ENCODE peak calls at places on chromosomes 5 and 9, in seven cellular contexts. One of them, this sample, is unnamed.
A peak's percentile ranks its signal among the peaks of the same experiment; 100 is the strongest.

GRCh38 chr5:152046361-152046760 is 121.7 kb upstream of the GLRA1 start:
- DNase-seq in HepG2: no peak
- DNase-seq in stomach: no peak
- DNase-seq in HCT116: no peak
- DNase-seq in suprapubic skin: no peak
- DNase-seq in spleen: no peak
- DNase-seq in upper lobe of left lung: no peak
- DNase-seq in this sample: no peak

GRCh38 chr9:98983295-98984268 is 39.9 kb downstream of the COL15A1 start:
- DNase-seq in HCT116: no peak
- DNase-seq in stomach: no peak
- DNase-seq in spleen: no peak
- DNase-seq in suprapubic skin: no peak
- DNase-seq in HepG2: no peak
- DNase-seq in upper lobe of left lung: no peak
- DNase-seq in this sample: no peak

GRCh38 chr5:74576941-74577456 is 63.5 kb downstream of the ENC1 start:
- DNase-seq in stomach: no peak
- DNase-seq in upper lobe of left lung: peak; percentile 45
- DNase-seq in spleen: no peak
- DNase-seq in HepG2: no peak
- DNase-seq in suprapubic skin: no peak
- DNase-seq in HCT116: no peak
- DNase-seq in this sample: no peak

GRCh38 chr9:14400658-14400995 is 86.7 kb upstream of the NFIB start:
- DNase-seq in upper lobe of left lung: no peak
- DNase-seq in HepG2: peak; percentile 35
- DNase-seq in spleen: no peak
- DNase-seq in stomach: peak; percentile 31
- DNase-seq in suprapubic skin: peak; percentile 72
- DNase-seq in HCT116: peak; percentile 6
- DNase-seq in this sample: peak; percentile 26

GRCh38 chr9:132875159-132875558 is 2.9 kb downstream of the AK8 start:
- DNase-seq in stomach: no peak
- DNase-seq in upper lobe of left lung: no peak
- DNase-seq in suprapubic skin: no peak
- DNase-seq in HCT116: no peak
- DNase-seq in HepG2: no peak
- DNase-seq in spleen: no peak
- DNase-seq in this sample: no peak

GRCh38 chr5:59598547-59598874 is 295.0 kb downstream of the PDE4D start:
- DNase-seq in stomach: no peak
- DNase-seq in HCT116: no peak
- DNase-seq in spleen: no peak
- DNase-seq in HepG2: no peak
- DNase-seq in upper lobe of left lung: no peak
- DNase-seq in suprapubic skin: no peak
- DNase-seq in this sample: no peak

GRCh38 chr9:107174441-107174840 is 108.6 kb upstream of the RAD23B start:
- DNase-seq in stomach: no peak
- DNase-seq in HCT116: no peak
- DNase-seq in upper lobe of left lung: peak; percentile 40
- DNase-seq in HepG2: no peak
- DNase-seq in suprapubic skin: no peak
- DNase-seq in spleen: no peak
- DNase-seq in this sample: no peak

GRCh38 chr5:127028822-127029457 is 1.4 kb downstream of the MARCHF3 start:
- DNase-seq in suprapubic skin: no peak
- DNase-seq in upper lobe of left lung: peak; percentile 6
- DNase-seq in stomach: no peak
- DNase-seq in spleen: no peak
- DNase-seq in HCT116: no peak
- DNase-seq in HepG2: peak; percentile 68
- DNase-seq in this sample: no peak

GRCh38 chr9:6675268-6675667 is 29.7 kb upstream of the GLDC start:
- DNase-seq in upper lobe of left lung: no peak
- DNase-seq in spleen: no peak
- DNase-seq in stomach: no peak
- DNase-seq in suprapubic skin: no peak
- DNase-seq in HCT116: no peak
- DNase-seq in HepG2: no peak
- DNase-seq in this sample: no peak

GRCh38 chr5:57842376-57843015 is 359.9 kb upstream of the ACTBL2 start:
- DNase-seq in suprapubic skin: no peak
- DNase-seq in stomach: no peak
- DNase-seq in upper lobe of left lung: no peak
- DNase-seq in spleen: no peak
- DNase-seq in HCT116: no peak
- DNase-seq in HepG2: no peak
- DNase-seq in this sample: no peak

GRCh38 chr5:127203818-127204217 is 86.8 kb upstream of the MEGF10 start:
- DNase-seq in spleen: no peak
- DNase-seq in suprapubic skin: no peak
- DNase-seq in upper lobe of left lung: no peak
- DNase-seq in HepG2: no peak
- DNase-seq in HCT116: peak; percentile 6
- DNase-seq in stomach: no peak
- DNase-seq in this sample: no peak

GRCh38 chr5:88368201-88368600 is 99.6 kb upstream of the TMEM161B start:
- DNase-seq in stomach: no peak
- DNase-seq in suprapubic skin: no peak
- DNase-seq in HCT116: no peak
- DNase-seq in upper lobe of left lung: no peak
- DNase-seq in spleen: no peak
- DNase-seq in HepG2: no peak
- DNase-seq in this sample: no peak

GRCh38 chr9:22413884-22414283 is 32.7 kb upstream of the DMRTA1 start:
- DNase-seq in spleen: no peak
- DNase-seq in stomach: no peak
- DNase-seq in HepG2: no peak
- DNase-seq in upper lobe of left lung: no peak
- DNase-seq in HCT116: no peak
- DNase-seq in suprapubic skin: no peak
- DNase-seq in this sample: no peak

GRCh38 chr9:20981486-20981885 is 50.0 kb downstream of the HACD4 start:
- DNase-seq in HCT116: no peak
- DNase-seq in suprapubic skin: no peak
- DNase-seq in upper lobe of left lung: no peak
- DNase-seq in stomach: no peak
- DNase-seq in HepG2: no peak
- DNase-seq in spleen: no peak
- DNase-seq in this sample: no peak

GRCh38 chr5:180775624-180776023 is 27.0 kb downstream of the MGAT1 start:
- DNase-seq in stomach: no peak
- DNase-seq in HCT116: no peak
- DNase-seq in HepG2: no peak
- DNase-seq in spleen: no peak
- DNase-seq in suprapubic skin: no peak
- DNase-seq in upper lobe of left lung: no peak
- DNase-seq in this sample: no peak

GRCh38 chr5:136018814-136019777 is 9.7 kb upstream of the TGFBI start:
- DNase-seq in stomach: no peak
- DNase-seq in suprapubic skin: no peak
- DNase-seq in upper lobe of left lung: no peak
- DNase-seq in HCT116: no peak
- DNase-seq in spleen: no peak
- DNase-seq in HepG2: peak; percentile 37
- DNase-seq in this sample: no peak

GRCh38 chr5:38316544-38317224 is 58.3 kb downstream of the EGFLAM start:
- DNase-seq in stomach: no peak
- DNase-seq in spleen: no peak
- DNase-seq in suprapubic skin: no peak
- DNase-seq in upper lobe of left lung: no peak
- DNase-seq in HCT116: no peak
- DNase-seq in HepG2: no peak
- DNase-seq in this sample: no peak

DNA sequence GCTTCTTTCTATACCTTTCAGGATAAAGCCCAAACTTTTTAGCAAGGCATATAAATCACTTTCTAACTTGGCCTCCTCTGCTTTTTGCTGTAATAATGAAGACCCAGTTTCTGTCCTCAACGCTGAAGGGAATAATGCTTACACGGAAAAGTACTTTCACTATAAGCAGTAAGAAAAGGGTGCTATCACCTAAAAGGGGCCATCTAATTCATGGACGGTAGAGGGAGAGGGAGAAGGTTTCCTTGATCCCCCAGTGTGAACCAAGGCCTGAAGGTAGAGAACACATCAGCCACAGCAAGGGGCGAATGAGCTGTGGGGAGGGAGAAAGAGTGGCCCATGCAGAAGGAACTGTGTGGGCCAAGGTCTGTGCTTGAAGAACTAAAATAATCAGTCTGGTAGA is 417.7 kb upstream of the CLINT1 start:
- DNase-seq in spleen: no peak
- DNase-seq in upper lobe of left lung: no peak
- DNase-seq in HepG2: no peak
- DNase-seq in suprapubic skin: no peak
- DNase-seq in stomach: no peak
- DNase-seq in HCT116: no peak
- DNase-seq in this sample: no peak
- H3K9me3 ChIP-seq in spleen: no peaks in the 10 kb centered on the region
- H3K9me3 ChIP-seq in upper lobe of left lung: no peaks in the 10 kb centered on the region
- H3K9me3 ChIP-seq in HepG2: no peaks in the 10 kb centered on the region
- H3K9me3 ChIP-seq in suprapubic skin: no peaks in the 10 kb centered on the region
- H3K9me3 ChIP-seq in stomach: no peaks in the 10 kb centered on the region
- H3K9me3 ChIP-seq in HCT116: no peaks in the 10 kb centered on the region
- H3K9me3 ChIP-seq in this sample: no peaks in the 10 kb centered on the region

GRCh38 chr5:165031361-165031760 is 1525.9 kb downstream of the MAT2B start:
- DNase-seq in upper lobe of left lung: no peak
- DNase-seq in HCT116: no peak
- DNase-seq in suprapubic skin: no peak
- DNase-seq in spleen: no peak
- DNase-seq in HepG2: no peak
- DNase-seq in stomach: no peak
- DNase-seq in this sample: no peak

GRCh38 chr5:165026971-165027370 is 1521.6 kb downstream of the MAT2B start:
- DNase-seq in HepG2: no peak
- DNase-seq in spleen: no peak
- DNase-seq in stomach: no peak
- DNase-seq in upper lobe of left lung: no peak
- DNase-seq in HCT116: no peak
- DNase-seq in suprapubic skin: no peak
- DNase-seq in this sample: no peak

GRCh38 chr5:165029471-165029870 is 1524.1 kb downstream of the MAT2B start:
- DNase-seq in spleen: no peak
- DNase-seq in HepG2: peak; percentile 6
- DNase-seq in suprapubic skin: no peak
- DNase-seq in upper lobe of left lung: no peak
- DNase-seq in HCT116: no peak
- DNase-seq in stomach: no peak
- DNase-seq in this sample: no peak
- TF ChIP-seq CTCF in spleen: no peak
- TF ChIP-seq CTCF in HepG2: no peak
- TF ChIP-seq CTCF in suprapubic skin: no peak
- TF ChIP-seq CTCF in upper lobe of left lung: no peak
- TF ChIP-seq CTCF in HCT116: no peak
- TF ChIP-seq CTCF in stomach: no peak
- TF ChIP-seq CTCF in this sample: no peak

GRCh38 chr5:61160497-61160896 is 1.8 kb downstream of the SMIM15 start:
- DNase-seq in HCT116: no peak
- DNase-seq in upper lobe of left lung: no peak
- DNase-seq in spleen: no peak
- DNase-seq in stomach: no peak
- DNase-seq in HepG2: no peak
- DNase-seq in suprapubic skin: no peak
- DNase-seq in this sample: no peak

GRCh38 chr5:61163905-61164304 is 1.6 kb upstream of the SMIM15 start:
- DNase-seq in HepG2: no peak
- DNase-seq in upper lobe of left lung: no peak
- DNase-seq in stomach: no peak
- DNase-seq in HCT116: no peak
- DNase-seq in suprapubic skin: no peak
- DNase-seq in spleen: no peak
- DNase-seq in this sample: no peak

GRCh38 chr5:61159841-61160240 is 2.4 kb downstream of the SMIM15 start:
- DNase-seq in spleen: no peak
- DNase-seq in stomach: no peak
- DNase-seq in HepG2: no peak
- DNase-seq in suprapubic skin: no peak
- DNase-seq in upper lobe of left lung: no peak
- DNase-seq in HCT116: no peak
- DNase-seq in this sample: no peak

GRCh38 chr5:61162010-61162831 is at the start of gene SMIM15:
- DNase-seq in spleen: peak; percentile 96
- DNase-seq in stomach: peak; percentile 89
- DNase-seq in HCT116: peak; percentile 79
- DNase-seq in upper lobe of left lung: peak; percentile 95
- DNase-seq in suprapubic skin: peak; percentile 92
- DNase-seq in HepG2: peak; percentile 90
- DNase-seq in this sample: peak; percentile 83

DNA sequence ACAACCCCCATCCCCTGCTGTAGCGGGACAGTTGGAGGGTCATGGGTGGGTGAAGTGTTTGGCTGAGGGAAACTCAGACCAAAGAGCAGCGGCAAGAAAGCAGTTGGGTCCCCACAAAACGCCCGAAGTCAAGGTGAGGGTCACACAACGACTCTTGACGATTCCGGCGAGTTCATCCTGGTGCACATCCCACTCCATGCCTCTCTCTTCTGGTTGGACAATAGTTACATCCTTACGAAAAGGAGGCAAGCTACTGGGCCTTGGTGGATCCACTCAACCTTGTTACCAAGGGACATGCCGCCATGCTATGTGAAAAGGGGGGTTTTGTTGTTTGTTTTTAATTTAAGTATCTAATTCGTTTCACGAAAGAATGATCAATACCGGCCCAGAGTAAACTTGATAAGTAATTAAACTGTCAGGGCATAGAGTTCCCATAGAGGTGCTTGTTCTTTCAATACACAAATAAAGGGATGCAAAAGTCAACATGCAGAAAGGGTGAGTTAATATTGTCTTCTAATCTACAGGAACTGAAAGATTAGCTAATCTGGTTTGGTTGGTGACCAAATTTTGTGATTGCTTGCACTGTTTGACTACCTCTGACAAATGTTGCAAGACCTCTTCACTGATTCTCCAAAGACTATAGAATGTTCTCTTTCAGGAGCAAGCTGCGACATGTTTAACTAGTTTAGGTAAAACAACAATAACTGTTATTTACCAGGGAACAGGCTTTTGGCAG is 732 bp upstream of the SMIM15 start:
- DNase-seq in suprapubic skin: no peak
- DNase-seq in upper lobe of left lung: no peak
- DNase-seq in stomach: no peak
- DNase-seq in HCT116: no peak
- DNase-seq in HepG2: peak; percentile 59
- DNase-seq in spleen: no peak
- DNase-seq in this sample: no peak
- TF ChIP-seq POLR2AphosphoS5 in suprapubic skin: no peak
- TF ChIP-seq POLR2AphosphoS5 in upper lobe of left lung: no peak
- TF ChIP-seq POLR2AphosphoS5 in stomach: no peak
- TF ChIP-seq POLR2AphosphoS5 in HCT116: no peak
- TF ChIP-seq POLR2AphosphoS5 in HepG2: no peak
- TF ChIP-seq POLR2AphosphoS5 in spleen: no peak
- TF ChIP-seq POLR2AphosphoS5 in this sample: no peak

DNA sequence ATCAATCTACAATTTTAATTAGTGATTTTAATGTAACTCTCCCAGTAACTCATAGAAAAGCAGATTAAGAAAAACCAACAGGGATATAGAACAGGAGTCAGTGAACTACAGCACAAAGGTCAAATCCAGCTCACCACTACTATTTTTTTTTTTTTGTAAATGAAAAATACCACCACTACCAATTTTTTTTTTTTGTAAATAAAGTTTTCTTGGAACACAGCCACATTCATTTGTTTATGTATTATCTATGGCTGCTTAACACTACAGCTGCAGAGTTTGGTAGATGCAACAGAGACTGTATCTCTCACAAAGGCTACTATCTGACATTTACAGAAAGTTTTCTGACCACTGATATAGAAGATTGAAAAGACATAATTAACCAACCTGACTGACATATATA is 11.7 kb downstream of the ZNF510 start:
- DNase-seq in HepG2: no peak
- DNase-seq in HCT116: no peak
- DNase-seq in suprapubic skin: no peak
- DNase-seq in upper lobe of left lung: no peak
- DNase-seq in spleen: no peak
- DNase-seq in stomach: no peak
- DNase-seq in this sample: no peak
- H3K9me3 ChIP-seq in HepG2: peaks cover 92% of the 10 kb centered on the region
- H3K9me3 ChIP-seq in HCT116: no peaks in the 10 kb centered on the region
- H3K9me3 ChIP-seq in suprapubic skin: peaks cover 70% of the 10 kb centered on the region
- H3K9me3 ChIP-seq in upper lobe of left lung: peaks cover 97% of the 10 kb centered on the region
- H3K9me3 ChIP-seq in spleen: peaks cover 100% of the 10 kb centered on the region
- H3K9me3 ChIP-seq in stomach: peaks cover 78% of the 10 kb centered on the region
- H3K9me3 ChIP-seq in this sample: peaks cover 80% of the 10 kb centered on the region